ENCODE peak calls at places on chromosomes 16 and 17, in five cellular contexts. J, H, B, E and I are unnamed samples.

GRCh38 chr17:9907131-9907530 is 2.1 kb upstream of the RCVRN start:
- DNase-seq in J (no peak), H (no peak), B (no peak), E (no peak), I (no peak)

GRCh38 chr17:80758793-80759673 is 214.4 kb downstream of the RPTOR start:
- DNase-seq in J (no peak), H (peak; percentile 65), B (no peak), E (no peak), I (no peak)

GRCh38 chr17:80219777-80220708 is at the start of the genes SGSH and SLC26A11:
- DNase-seq in J (peak; percentile 76), H (peak; percentile 45), B (peak; percentile 11), E (peak; percentile 41), I (peak; percentile 13)

GRCh38 chr17:9661027-9661426 is 15.7 kb downstream of the USP43 start:
- DNase-seq in J (no peak), H (no peak), B (no peak), E (no peak), I (no peak)

GRCh38 chr17:48155889-48156670 is 48.5 kb downstream of the SNX11 start:
- DNase-seq in J (no peak), H (no peak), B (no peak), E (no peak), I (no peak)

GRCh38 chr17:80882323-80882722 is 109.3 kb upstream of the CHMP6 start:
- DNase-seq in J (no peak), H (no peak), B (no peak), E (no peak), I (no peak)

GRCh38 chr16:2535644-2536021 is 2.2 kb upstream of the PDPK1 start:
- DNase-seq in J (peak; percentile 66), H (no peak), B (peak; percentile 64), E (peak; percentile 75), I (no peak)

GRCh38 chr17:40550608-40551007 is 14.7 kb downstream of the CCR7 start:
- DNase-seq in J (peak; percentile 77), H (no peak), B (peak; percentile 60), E (peak; percentile 67), I (no peak)

DNA sequence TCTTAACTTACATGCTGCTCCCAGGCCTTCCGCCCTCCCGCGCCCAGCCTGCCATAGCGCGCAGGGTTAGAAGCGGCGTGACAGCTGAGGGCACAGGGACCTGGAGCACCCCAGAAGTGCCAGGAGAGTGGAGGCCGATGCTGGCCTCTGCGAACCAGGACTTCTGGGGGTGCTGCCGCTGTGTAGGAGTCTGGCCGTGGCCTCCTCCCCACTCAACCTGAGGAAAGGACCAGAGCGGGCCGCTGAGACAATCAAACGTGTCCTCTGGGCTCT is 1.9 kb upstream of the TMEM204 start:
- DNase-seq in J (no peak), H (no peak), B (no peak), E (no peak), I (no peak)
- H3K4me1 ChIP-seq in J (no peaks in the 10 kb centered on the region), H (peaks cover 50% of the 10 kb centered on the region), B (peaks cover 4% of the 10 kb centered on the region), E (peaks cover 31% of the 10 kb centered on the region), I (peaks cover 19% of the 10 kb centered on the region)

GRCh38 chr17:44248220-44248529 is 19.8 kb downstream of the SLC4A1 start:
- DNase-seq in J (no peak), H (no peak), B (no peak), E (no peak), I (no peak)

GRCh38 chr17:44251062-44251461 is 16.9 kb downstream of the SLC4A1 start:
- DNase-seq in J (no peak), H (no peak), B (no peak), E (no peak), I (no peak)

GRCh38 chr17:44253021-44253420 is 14.9 kb downstream of the SLC4A1 start:
- DNase-seq in J (no peak), H (no peak), B (no peak), E (no peak), I (no peak)

GRCh38 chr17:44249501-44250246 is 18.3 kb downstream of the SLC4A1 start:
- DNase-seq in J (no peak), H (no peak), B (no peak), E (no peak), I (no peak)

DNA sequence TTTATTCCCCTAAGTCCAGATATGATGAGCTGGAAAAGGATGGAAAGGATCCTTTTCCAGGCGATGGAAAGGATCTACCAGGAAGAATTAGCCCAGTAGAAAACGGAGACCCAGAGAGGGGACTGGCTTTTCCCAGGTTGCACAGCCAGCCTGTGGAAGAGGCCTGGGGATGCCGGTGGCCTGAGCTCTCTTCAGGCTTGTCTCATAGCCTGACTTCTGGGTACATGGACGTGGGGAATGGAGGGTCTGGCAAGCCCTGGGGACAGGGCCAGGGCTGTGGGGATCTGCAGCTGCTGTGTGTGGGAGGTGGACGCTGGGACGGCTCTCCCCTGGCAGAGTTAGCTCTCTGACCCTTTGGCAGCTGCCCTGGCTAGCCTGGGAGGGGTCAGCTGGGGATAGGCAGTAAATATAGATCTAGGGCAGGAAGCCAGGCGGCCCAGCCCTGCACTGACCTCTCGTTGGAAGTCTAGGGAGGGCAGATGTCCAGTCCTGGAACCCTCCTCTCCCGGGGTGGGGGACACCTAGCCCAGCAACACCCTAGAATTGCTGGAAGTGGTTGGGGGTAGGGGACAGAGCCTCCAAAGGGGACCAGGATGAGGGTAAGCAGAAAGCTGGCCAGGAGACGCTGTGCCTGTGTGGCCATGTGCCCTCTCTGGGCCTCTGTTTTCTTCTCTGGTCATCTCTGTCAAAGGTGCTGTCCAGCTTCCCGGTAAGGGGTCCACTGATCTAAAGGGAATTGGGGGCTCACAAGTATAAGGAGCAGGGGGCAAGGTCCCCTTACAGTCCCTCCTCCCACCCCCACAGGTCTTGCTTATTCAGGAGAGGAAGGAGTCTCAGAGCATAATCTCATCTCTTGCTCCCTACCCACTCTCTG is 20.4 kb downstream of the SLC4A1 start:
- DNase-seq in J (no peak), H (no peak), B (no peak), E (no peak), I (no peak)
- H3K27ac ChIP-seq in J (no peak overlapping the region), H (no peak overlapping the region), B (no peak overlapping the region), E (no peak overlapping the region), I (no peak overlapping the region)

GRCh38 chr17:77439382-77440013 is 298.7 kb downstream of the SEC14L1 start:
- DNase-seq in J (no peak), H (peak; percentile 19), B (no peak), E (no peak), I (no peak)
- H3K4me1 ChIP-seq in J (no peaks in the 10 kb centered on the region), H (peaks cover 100% of the 10 kb centered on the region), B (peaks cover 35% of the 10 kb centered on the region), E (peaks cover 63% of the 10 kb centered on the region), I (no peaks in the 10 kb centered on the region)

DNA sequence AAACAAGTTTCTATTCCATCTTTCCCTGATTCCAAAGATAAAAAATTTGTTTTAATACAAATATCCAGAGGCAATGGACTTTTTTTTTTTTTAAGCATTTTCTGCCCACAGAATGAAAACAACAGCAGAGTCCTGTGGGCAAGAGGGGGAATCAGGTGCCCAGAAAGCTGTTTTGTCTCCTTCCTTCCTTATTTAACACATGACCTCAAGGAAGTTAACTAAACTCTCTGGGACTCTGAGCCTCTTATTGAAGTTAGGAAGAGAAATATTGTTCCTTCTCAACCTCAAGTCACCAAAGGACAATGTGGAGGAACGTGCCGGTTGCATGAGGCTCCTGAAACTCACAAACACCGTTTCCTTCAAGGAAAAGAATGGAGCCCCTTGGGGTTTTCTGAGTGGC is 34.9 kb downstream of the LITAF start:
- DNase-seq in J (no peak), H (no peak), B (no peak), E (no peak), I (no peak)
- H3K27ac ChIP-seq in J (no peak overlapping the region), H (no peak overlapping the region), B (no peak overlapping the region), E (no peak overlapping the region), I (no peak overlapping the region)

DNA sequence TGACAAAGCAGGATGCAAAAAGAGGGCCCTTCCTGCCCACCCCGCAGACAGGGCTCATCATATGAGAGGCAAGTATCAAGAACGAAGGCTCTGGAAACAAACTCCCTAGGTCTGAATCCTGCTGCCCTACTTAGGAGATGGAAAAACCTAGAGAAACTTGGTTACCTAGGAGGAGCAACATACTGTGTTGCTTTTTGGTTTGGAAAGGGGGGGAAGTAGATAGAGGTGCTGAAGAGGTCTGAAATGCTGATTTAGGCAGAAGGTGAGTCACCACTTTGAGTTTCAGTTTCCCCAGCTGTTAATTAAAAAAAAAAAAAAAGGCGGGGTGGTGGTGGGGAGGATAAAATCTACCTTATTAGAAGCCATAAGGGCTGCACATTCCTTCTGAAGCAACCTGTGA is 1.5 kb downstream of the N4BP1 start:
- DNase-seq in J (no peak), H (peak; percentile 31), B (peak; percentile 31), E (peak; percentile 34), I (peak; percentile 70)
- H3K4me1 ChIP-seq in J (no peaks in the 10 kb centered on the region), H (peaks cover 84% of the 10 kb centered on the region), B (peaks cover 27% of the 10 kb centered on the region), E (peaks cover 2% of the 10 kb centered on the region), I (peaks cover 42% of the 10 kb centered on the region)

GRCh38 chr16:57007530-57007929 is 18.2 kb downstream of the NLRC5 start:
- DNase-seq in J (no peak), H (no peak), B (no peak), E (no peak), I (no peak)

GRCh38 chr16:57012353-57012752 is 23.0 kb downstream of the NLRC5 start:
- DNase-seq in J (no peak), H (no peak), B (no peak), E (no peak), I (no peak)

GRCh38 chr16:57008440-57008839 is 19.1 kb downstream of the NLRC5 start:
- DNase-seq in J (no peak), H (no peak), B (no peak), E (no peak), I (no peak)

GRCh38 chr16:57007050-57007449 is 17.7 kb downstream of the NLRC5 start:
- DNase-seq in J (no peak), H (no peak), B (no peak), E (no peak), I (no peak)

DNA sequence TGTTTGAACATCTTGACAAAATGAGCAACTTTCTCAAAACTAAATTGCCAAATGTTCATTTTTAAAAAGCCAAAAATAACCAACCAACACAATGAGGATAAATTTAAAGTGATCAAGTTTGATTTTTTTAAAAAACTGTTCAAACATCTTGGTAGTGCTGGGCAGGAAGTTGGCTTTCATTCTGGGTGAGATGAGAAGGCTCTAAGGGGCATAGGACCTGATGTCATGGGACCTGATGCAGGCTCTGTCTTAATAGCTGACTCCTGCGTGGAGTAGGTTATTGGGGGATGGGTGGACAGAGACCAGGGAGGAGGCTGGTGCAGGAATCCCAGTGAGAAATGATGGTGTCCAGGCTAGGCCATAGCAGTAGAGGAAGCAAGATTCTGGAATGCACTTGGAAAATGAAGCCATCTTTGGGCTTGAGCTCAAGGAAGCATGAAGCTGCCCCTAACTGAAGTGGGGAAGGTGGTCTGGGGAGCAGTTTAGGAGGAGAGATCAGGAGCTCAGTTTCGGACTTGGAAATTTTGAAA is 20.3 kb downstream of the NLRC5 start:
- DNase-seq in J (no peak), H (no peak), B (no peak), E (no peak), I (no peak)
- H3K27ac ChIP-seq in J (no peak overlapping the region), H (peak overlapping the region; percentile 29), B (no peak overlapping the region), E (no peak overlapping the region), I (no peak overlapping the region)

DNA sequence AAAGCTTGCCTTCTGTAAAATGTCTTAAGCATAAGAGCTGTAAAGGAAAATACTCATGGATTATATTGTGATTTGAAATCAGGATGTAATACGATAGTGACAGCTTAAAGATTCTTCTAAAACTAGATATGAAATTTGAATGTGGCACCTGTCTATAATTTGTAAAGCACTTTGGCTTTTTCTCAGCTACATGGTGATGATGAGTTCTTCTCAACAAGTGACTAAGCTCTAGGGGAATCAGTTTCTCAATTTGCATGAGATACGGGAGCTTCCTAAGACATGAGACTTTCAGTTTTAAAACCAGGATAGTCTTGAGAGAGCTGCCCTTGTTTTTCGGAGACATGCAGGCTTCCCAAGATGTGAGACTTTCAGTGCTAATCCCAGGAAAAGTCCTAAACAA is 439.2 kb downstream of the CDH13 start:
- DNase-seq in J (no peak), H (no peak), B (no peak), E (no peak), I (no peak)
- H3K4me1 ChIP-seq in J (no peaks in the 10 kb centered on the region), H (no peaks in the 10 kb centered on the region), B (peaks cover 8% of the 10 kb centered on the region), E (no peaks in the 10 kb centered on the region), I (no peaks in the 10 kb centered on the region)